ENCODE peak calls at places on chromosomes 5 and 9, in four cellular contexts. S, F, Y and V are unnamed samples.
A peak's percentile ranks its signal among the peaks of the same experiment; 100 is the strongest.

GRCh38 chr9:38362912-38363588 is 29.5 kb upstream of the ALDH1B1 start:
- DNase-seq in Y (peak; percentile 49), S (peak; percentile 86), F (no peak), V (peak; percentile 85)

GRCh38 chr5:55557123-55557522 is 22.4 kb upstream of the PLPP1 start:
- DNase-seq in S (no peak), F (no peak), Y (no peak), V (no peak)

GRCh38 chr9:104572612-104573011 is 3.6 kb downstream of the OR13C8 start:
- DNase-seq in Y (no peak), F (no peak), S (no peak), V (no peak)

GRCh38 chr5:172115541-172115982 is 72.5 kb downstream of the STK10 start:
- DNase-seq in S (no peak), Y (no peak), F (no peak), V (no peak)

GRCh38 chr5:125125031-125125823 is 378.8 kb upstream of the ZNF608 start:
- DNase-seq in Y (no peak), S (peak; percentile 15), F (no peak), V (peak; percentile 33)

GRCh38 chr5:40507095-40507494 is 172.6 kb upstream of the PTGER4 start:
- DNase-seq in S (peak; percentile 1), Y (no peak), F (no peak), V (no peak)

GRCh38 chr5:54820759-54821158 is 164.6 kb downstream of the ESM1 start:
- DNase-seq in F (no peak), Y (no peak), S (no peak), V (no peak)

GRCh38 chr5:14399054-14399657 is 182.4 kb upstream of the OTULINL start:
- DNase-seq in S (peak; percentile 77), F (no peak), Y (peak; percentile 27), V (peak; percentile 86)

GRCh38 chr5:16616536-16617271 is at the start of gene RETREG1:
- DNase-seq in Y (no peak), F (no peak), S (peak; percentile 15), V (peak; percentile 6)

GRCh38 chr5:158802941-158803341 is 296.8 kb downstream of the EBF1 start:
- DNase-seq in S (peak; percentile 11), Y (peak; percentile 47), F (peak; percentile 37), V (peak; percentile 6)

GRCh38 chr5:85646036-85646435 is 971.7 kb upstream of the COX7C start:
- DNase-seq in S (no peak), Y (no peak), F (no peak), V (no peak)

GRCh38 chr9:22079873-22080341 is 70.8 kb upstream of the CDKN2B start:
- DNase-seq in Y (peak; percentile 53), S (peak; percentile 94), F (peak; percentile 67), V (peak; percentile 42)

GRCh38 chr5:177475563-177476427 is 2.4 kb upstream of the DBN1 start:
- DNase-seq in F (no peak), Y (no peak), S (no peak), V (no peak)

GRCh38 chr5:115565233-115565632 is 20.7 kb upstream of the FEM1C start:
- DNase-seq in Y (no peak), F (no peak), S (peak; percentile 51), V (no peak)

GRCh38 chr9:111598730-111599091 is 736 bp downstream of the PTGR1 start:
- DNase-seq in Y (no peak), F (no peak), S (peak; percentile 65), V (peak; percentile 33)

GRCh38 chr9:20697021-20697719 is 13.1 kb downstream of the FOCAD start:
- DNase-seq in F (no peak), Y (no peak), S (no peak), V (no peak)
- TF ChIP-seq CTCF in F (no peak), Y (no peak), S (no peak), V (no peak)

DNA sequence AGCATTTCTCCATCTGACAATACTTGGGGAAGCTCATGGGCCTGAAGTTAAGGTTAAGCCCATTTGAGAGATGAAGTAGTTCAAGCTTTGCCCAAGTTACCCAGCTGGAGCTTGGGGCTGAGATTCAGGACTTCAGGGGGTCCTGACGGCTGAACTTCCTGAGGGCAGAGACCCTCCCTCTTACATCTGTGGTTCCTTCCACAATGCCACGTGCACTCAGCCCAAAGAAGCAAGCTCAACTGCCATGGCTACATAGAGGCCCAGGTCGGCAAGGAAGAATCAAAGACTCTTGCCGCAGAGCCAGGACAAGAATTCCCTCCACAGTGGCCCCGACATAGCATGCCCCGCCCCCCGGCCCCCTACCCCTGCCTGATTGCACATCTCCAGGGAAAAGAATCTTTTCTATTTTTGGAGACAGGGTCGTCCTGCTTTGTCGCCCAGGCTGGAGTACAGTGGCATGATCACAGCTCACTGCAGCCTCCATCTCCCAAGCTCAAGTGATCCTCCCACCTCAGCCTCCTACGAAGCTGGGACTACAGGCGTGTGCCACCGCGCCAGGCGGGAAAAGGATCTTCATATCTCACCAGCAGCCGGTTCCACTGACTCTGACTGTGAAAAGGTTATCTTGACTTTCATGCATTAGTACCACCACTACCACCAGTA is 9.2 kb downstream of the PHF19 start:
- DNase-seq in Y (no peak), F (no peak), S (no peak), V (no peak)
- H3K4me3 ChIP-seq in Y (peak overlapping the region; percentile 37), F (no peak overlapping the region), S (peak overlapping the region; percentile 15), V (no peak overlapping the region)

DNA sequence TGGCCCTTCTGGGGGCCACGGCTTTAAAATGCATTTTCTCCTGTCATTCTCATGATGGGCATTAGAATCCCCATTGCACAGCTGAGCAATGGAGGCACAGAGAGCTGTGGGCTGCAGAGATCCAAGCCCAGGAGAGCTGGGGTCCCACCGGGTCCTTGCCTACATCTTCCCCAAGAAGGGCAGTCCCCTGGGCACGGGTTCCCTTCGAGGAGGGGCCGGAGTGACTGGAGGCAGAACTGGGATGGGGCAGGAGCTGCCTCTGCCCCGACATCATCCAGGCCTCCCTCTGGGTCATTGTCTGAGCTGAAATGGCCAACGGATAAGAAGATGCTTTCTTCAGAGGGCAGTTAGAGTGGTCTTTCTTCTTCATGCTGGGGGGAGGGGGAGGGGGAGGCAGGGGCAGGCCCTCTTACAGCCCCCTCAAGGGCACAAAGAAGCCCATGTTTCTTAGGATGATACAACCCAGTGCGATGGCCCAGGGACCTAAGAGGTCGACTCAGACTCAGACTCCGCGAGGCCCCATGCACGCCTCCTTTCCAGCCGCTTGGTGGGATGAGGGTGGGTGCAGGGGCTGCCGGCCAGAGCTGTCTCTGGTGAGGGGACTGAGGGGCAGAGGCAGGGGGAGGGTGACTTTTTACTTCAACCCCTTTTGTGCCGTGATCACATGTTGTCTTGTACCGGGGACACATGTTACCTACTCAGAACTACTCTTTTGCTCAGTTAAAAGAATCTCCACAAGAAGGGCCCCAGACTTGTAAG is 112.4 kb upstream of the IRX2 start:
- DNase-seq in S (no peak), F (no peak), Y (no peak), V (no peak)
- TF ChIP-seq CTCF in S (no peak), F (no peak), Y (no peak), V (no peak)

GRCh38 chr5:73796164-73797141 is 170.5 kb downstream of the ARHGEF28 start:
- DNase-seq in S (peak; percentile 95), Y (peak; percentile 92), F (peak; percentile 94), V (peak; percentile 95)
- H3K4me3 ChIP-seq in S (no peak overlapping the region), Y (no peak overlapping the region), F (no peak overlapping the region), V (no peak overlapping the region)

GRCh38 chr9:136457326-136457725 is 17.7 kb upstream of the INPP5E start:
- DNase-seq in S (no peak), Y (no peak), F (no peak), V (no peak)
- TF ChIP-seq CTCF in S (no peak), Y (no peak), F (no peak), V (no peak)

DNA sequence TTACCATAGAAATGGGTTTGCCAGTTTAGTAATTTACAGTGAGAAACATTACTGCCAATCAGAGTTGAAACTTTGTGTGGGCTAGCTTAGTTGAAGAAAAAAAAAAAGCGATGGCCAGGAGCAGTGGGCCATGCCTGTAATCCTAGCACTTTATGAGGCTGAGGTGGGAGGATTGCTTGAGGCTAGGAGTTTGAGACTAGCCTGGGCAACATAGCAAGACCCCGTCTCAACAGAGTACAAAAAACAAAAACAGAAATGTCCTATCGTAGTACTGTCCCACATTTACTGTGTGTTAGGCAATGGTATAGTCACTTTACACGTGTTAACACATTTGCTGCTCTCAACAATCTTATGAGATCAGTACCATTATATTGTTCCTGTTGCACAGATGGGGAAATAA is 2.3 kb downstream of the OSTF1 start:
- DNase-seq in Y (no peak), F (no peak), S (no peak), V (no peak)
- H3K4me3 ChIP-seq in Y (no peak overlapping the region), F (no peak overlapping the region), S (no peak overlapping the region), V (no peak overlapping the region)

GRCh38 chr9:70832487-70832886 is 288.9 kb downstream of the TRPM3 start:
- DNase-seq in S (peak; percentile 8), Y (no peak), F (no peak), V (no peak)
- TF ChIP-seq CTCF in S (no peak), Y (no peak), F (no peak), V (no peak)

GRCh38 chr9:2157277-2158105 is 142.3 kb downstream of the SMARCA2 start:
- DNase-seq in F (no peak), Y (no peak), S (peak; percentile 71), V (peak; percentile 63)

GRCh38 chr9:2155966-2156365 is 140.8 kb downstream of the SMARCA2 start:
- DNase-seq in S (no peak), F (no peak), Y (no peak), V (no peak)

GRCh38 chr9:2159521-2160417 is 144.6 kb downstream of the SMARCA2 start:
- DNase-seq in F (no peak), Y (no peak), S (peak; percentile 41), V (peak; percentile 58)

GRCh38 chr9:2158111-2158610 is 143.0 kb downstream of the SMARCA2 start:
- DNase-seq in S (peak; percentile 89), Y (no peak), F (no peak), V (peak; percentile 73)

GRCh38 chr9:2158729-2159128 is 143.6 kb downstream of the SMARCA2 start:
- DNase-seq in Y (no peak), F (no peak), S (peak; percentile 12), V (peak; percentile 16)
- H3K4me3 ChIP-seq in Y (peak overlapping the region; percentile 41), F (peak overlapping the region; percentile 50), S (peak overlapping the region; percentile 26), V (peak overlapping the region; percentile 53)